ENCODE peak calls at places on chromosomes 12 and 14, in eight cellular contexts. One of them, this sample, is unnamed. For H3K4me1, the result is how much of the 10 kb centered on the place peaks cover.

GRCh38 chr14:21989090-21989489 is 315.5 kb upstream of the OR4E1 start:
- DNase-seq in heart right ventricle: no peak
- DNase-seq in H1: no peak
- DNase-seq in spleen: no peak
- DNase-seq in thoracic aorta: no peak
- DNase-seq in A549: no peak
- DNase-seq in testis: no peak
- DNase-seq in pancreas: no peak
- DNase-seq in this sample: no peak

GRCh38 chr14:71212093-71212492 is 304.8 kb downstream of the PCNX1 start:
- DNase-seq in A549: no peak
- DNase-seq in heart right ventricle: no peak
- DNase-seq in spleen: no peak
- DNase-seq in pancreas: no peak
- DNase-seq in thoracic aorta: no peak
- DNase-seq in testis: no peak
- DNase-seq in H1: no peak
- DNase-seq in this sample: no peak

GRCh38 chr12:64221656-64222010 is 463 bp downstream of the KICS2 start:
- DNase-seq in thoracic aorta: peak
- DNase-seq in heart right ventricle: peak
- DNase-seq in pancreas: peak
- DNase-seq in H1: peak
- DNase-seq in spleen: peak
- DNase-seq in A549: peak
- DNase-seq in testis: peak
- DNase-seq in this sample: peak

GRCh38 chr12:9381619-9382018 is 173.4 kb upstream of the PZP start:
- DNase-seq in testis: no peak
- DNase-seq in spleen: no peak
- DNase-seq in A549: no peak
- DNase-seq in H1: no peak
- DNase-seq in heart right ventricle: no peak
- DNase-seq in thoracic aorta: no peak
- DNase-seq in pancreas: no peak
- DNase-seq in this sample: no peak

GRCh38 chr12:107513636-107514400 is 171.8 kb upstream of the PWP1 start:
- DNase-seq in testis: no peak
- DNase-seq in heart right ventricle: no peak
- DNase-seq in spleen: no peak
- DNase-seq in H1: no peak
- DNase-seq in A549: no peak
- DNase-seq in pancreas: no peak
- DNase-seq in thoracic aorta: no peak
- DNase-seq in this sample: no peak

GRCh38 chr12:27841392-27841882 is 61.4 kb upstream of the MANSC4 start:
- DNase-seq in testis: no peak
- DNase-seq in spleen: no peak
- DNase-seq in H1: no peak
- DNase-seq in A549: no peak
- DNase-seq in heart right ventricle: no peak
- DNase-seq in pancreas: no peak
- DNase-seq in thoracic aorta: no peak
- DNase-seq in this sample: no peak

GRCh38 chr14:35405304-35405996 is 901 bp upstream of the NFKBIA start:
- DNase-seq in A549: no peak
- DNase-seq in thoracic aorta: no peak
- DNase-seq in spleen: no peak
- DNase-seq in pancreas: no peak
- DNase-seq in H1: no peak
- DNase-seq in testis: peak
- DNase-seq in heart right ventricle: peak
- DNase-seq in this sample: peak

GRCh38 chr12:6070472-6071257 is 53.8 kb downstream of the VWF start:
- DNase-seq in testis: no peak
- DNase-seq in thoracic aorta: no peak
- DNase-seq in spleen: no peak
- DNase-seq in heart right ventricle: no peak
- DNase-seq in H1: no peak
- DNase-seq in A549: no peak
- DNase-seq in pancreas: no peak
- DNase-seq in this sample: no peak

GRCh38 chr12:49026101-49026500 is 7.5 kb upstream of the PRKAG1 start:
- DNase-seq in heart right ventricle: no peak
- DNase-seq in pancreas: no peak
- DNase-seq in testis: no peak
- DNase-seq in A549: no peak
- DNase-seq in H1: no peak
- DNase-seq in spleen: no peak
- DNase-seq in thoracic aorta: no peak
- DNase-seq in this sample: no peak

GRCh38 chr12:48247181-48247966 is 44.3 kb upstream of the OR10AD1 start:
- DNase-seq in spleen: no peak
- DNase-seq in heart right ventricle: no peak
- DNase-seq in thoracic aorta: no peak
- DNase-seq in pancreas: no peak
- DNase-seq in testis: no peak
- DNase-seq in H1: no peak
- DNase-seq in A549: no peak
- DNase-seq in this sample: no peak

GRCh38 chr12:9634177-9634803 is 26.6 kb upstream of the KLRB1 start:
- DNase-seq in thoracic aorta: no peak
- DNase-seq in H1: no peak
- DNase-seq in heart right ventricle: peak
- DNase-seq in testis: peak
- DNase-seq in spleen: no peak
- DNase-seq in pancreas: peak
- DNase-seq in A549: peak
- DNase-seq in this sample: peak

GRCh38 chr12:3149505-3150307 is 72.5 kb downstream of the TSPAN9 start:
- DNase-seq in spleen: no peak
- DNase-seq in pancreas: no peak
- DNase-seq in thoracic aorta: no peak
- DNase-seq in A549: no peak
- DNase-seq in heart right ventricle: no peak
- DNase-seq in H1: no peak
- DNase-seq in testis: no peak
- DNase-seq in this sample: no peak

GRCh38 chr14:105065280-105066228 is at the start of gene GPR132:
- DNase-seq in pancreas: no peak
- DNase-seq in heart right ventricle: peak
- DNase-seq in testis: peak
- DNase-seq in A549: no peak
- DNase-seq in thoracic aorta: no peak
- DNase-seq in H1: no peak
- DNase-seq in spleen: peak
- DNase-seq in this sample: peak

GRCh38 chr12:131713349-131713748 is 2.5 kb downstream of the SFSWAP start:
- DNase-seq in testis: no peak
- DNase-seq in A549: no peak
- DNase-seq in H1: no peak
- DNase-seq in heart right ventricle: no peak
- DNase-seq in spleen: no peak
- DNase-seq in pancreas: no peak
- DNase-seq in thoracic aorta: no peak
- DNase-seq in this sample: no peak

GRCh38 chr12:100031821-100032220 is 47.1 kb upstream of the ANKS1B start:
- DNase-seq in spleen: no peak
- DNase-seq in H1: no peak
- DNase-seq in testis: no peak
- DNase-seq in A549: no peak
- DNase-seq in heart right ventricle: no peak
- DNase-seq in pancreas: no peak
- DNase-seq in thoracic aorta: no peak
- DNase-seq in this sample: no peak

GRCh38 chr12:50211392-50212070 is 44.4 kb upstream of the CERS5 start:
- DNase-seq in testis: no peak
- DNase-seq in H1: no peak
- DNase-seq in spleen: no peak
- DNase-seq in A549: no peak
- DNase-seq in thoracic aorta: no peak
- DNase-seq in pancreas: no peak
- DNase-seq in heart right ventricle: no peak
- DNase-seq in this sample: no peak

GRCh38 chr12:27434673-27435565 is 11.6 kb upstream of the SMCO2 start:
- DNase-seq in spleen: no peak
- DNase-seq in A549: peak
- DNase-seq in pancreas: peak
- DNase-seq in H1: no peak
- DNase-seq in testis: peak
- DNase-seq in thoracic aorta: no peak
- DNase-seq in heart right ventricle: no peak
- DNase-seq in this sample: no peak

GRCh38 chr12:105725054-105725453 is 394.6 kb downstream of the C12orf75 start:
- DNase-seq in heart right ventricle: no peak
- DNase-seq in thoracic aorta: no peak
- DNase-seq in pancreas: no peak
- DNase-seq in A549: no peak
- DNase-seq in spleen: no peak
- DNase-seq in testis: no peak
- DNase-seq in H1: no peak
- DNase-seq in this sample: no peak

GRCh38 chr12:84986586-84986985 is 49.5 kb downstream of the TSPAN19 start:
- DNase-seq in A549: no peak
- DNase-seq in thoracic aorta: no peak
- DNase-seq in testis: no peak
- DNase-seq in H1: no peak
- DNase-seq in spleen: no peak
- DNase-seq in heart right ventricle: no peak
- DNase-seq in pancreas: no peak
- DNase-seq in this sample: no peak

DNA sequence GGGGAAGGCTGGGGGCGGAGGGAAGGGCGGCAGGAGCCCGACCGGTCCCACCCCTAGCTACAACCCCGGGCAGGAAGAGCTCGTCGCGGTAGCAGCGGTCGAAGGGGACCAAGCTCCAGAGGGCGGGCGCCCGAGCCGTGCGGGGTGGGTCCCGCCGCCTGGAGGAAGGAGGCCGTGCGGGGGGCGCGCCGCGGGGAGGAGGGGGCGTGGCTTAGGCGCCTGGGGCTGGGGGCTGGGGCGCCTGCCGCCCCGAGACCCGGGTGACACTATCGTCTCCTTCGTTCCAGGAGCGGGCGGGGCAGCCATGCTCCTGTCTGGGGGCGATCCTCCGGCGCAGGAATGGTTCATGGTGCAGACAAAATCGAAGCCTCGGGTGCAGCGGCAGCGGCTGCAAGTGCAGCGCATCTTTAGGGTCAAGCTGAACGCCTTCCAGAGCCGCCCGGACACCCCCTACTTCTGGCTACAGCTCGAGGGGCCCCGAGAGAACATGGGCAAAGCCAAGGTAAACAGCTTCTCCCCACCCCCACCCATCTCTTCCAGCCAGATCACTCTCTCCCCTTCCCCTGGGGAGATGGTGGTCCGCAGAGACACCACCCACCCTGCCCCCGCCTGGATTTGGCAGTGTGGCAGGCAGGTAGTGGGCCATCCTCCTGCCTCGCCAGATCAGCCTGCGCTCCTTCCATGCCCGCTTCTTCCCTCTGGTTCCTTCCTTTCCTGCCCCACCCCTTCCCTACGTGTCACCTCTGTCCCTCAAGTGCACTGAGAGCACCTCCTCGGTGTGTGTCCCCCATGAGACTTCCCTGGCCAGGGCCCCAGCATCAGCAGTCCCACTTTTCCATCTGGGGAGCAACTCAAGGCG is at the start of gene NYNRIN:
- DNase-seq in spleen: peak
- DNase-seq in testis: peak
- DNase-seq in pancreas: no peak
- DNase-seq in heart right ventricle: no peak
- DNase-seq in A549: no peak
- DNase-seq in thoracic aorta: no peak
- DNase-seq in H1: no peak
- DNase-seq in this sample: peak
- H3K27ac ChIP-seq in spleen: peak
- H3K27ac ChIP-seq in testis: peak
- H3K27ac ChIP-seq in pancreas: peak
- H3K27ac ChIP-seq in heart right ventricle: peak
- H3K27ac ChIP-seq in A549: peak
- H3K27ac ChIP-seq in thoracic aorta: peak
- H3K27ac ChIP-seq in H1: no peak
- H3K27ac ChIP-seq in this sample: peak

GRCh38 chr12:115740586-115741155 is 536.8 kb downstream of the MED13L start:
- DNase-seq in thoracic aorta: no peak
- DNase-seq in pancreas: no peak
- DNase-seq in spleen: no peak
- DNase-seq in heart right ventricle: no peak
- DNase-seq in H1: no peak
- DNase-seq in A549: no peak
- DNase-seq in testis: no peak
- DNase-seq in this sample: peak

GRCh38 chr12:115736360-115736759 is 541.1 kb downstream of the MED13L start:
- DNase-seq in spleen: no peak
- DNase-seq in H1: no peak
- DNase-seq in testis: no peak
- DNase-seq in heart right ventricle: no peak
- DNase-seq in thoracic aorta: no peak
- DNase-seq in pancreas: no peak
- DNase-seq in A549: no peak
- DNase-seq in this sample: no peak

DNA sequence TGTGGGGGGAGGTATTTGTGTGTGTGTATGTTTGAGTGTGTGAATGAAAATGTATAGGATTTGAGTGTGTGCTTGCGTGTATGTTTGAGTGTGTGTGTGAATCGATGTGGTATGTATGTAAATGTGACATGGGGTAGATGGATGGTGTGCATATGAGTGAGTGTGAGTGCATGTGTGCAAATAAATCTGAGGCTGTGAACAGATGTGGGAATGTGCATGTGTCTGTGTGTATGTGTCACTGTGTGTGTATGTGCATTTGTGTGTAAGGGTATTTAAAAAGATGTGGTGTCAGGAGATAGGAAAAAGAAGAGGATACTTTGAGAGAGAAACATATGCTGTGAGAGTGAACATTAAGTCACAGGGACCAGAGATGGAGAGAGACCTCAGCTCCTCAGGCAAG is 539.6 kb downstream of the MED13L start:
- DNase-seq in thoracic aorta: no peak
- DNase-seq in testis: no peak
- DNase-seq in H1: no peak
- DNase-seq in spleen: no peak
- DNase-seq in heart right ventricle: no peak
- DNase-seq in A549: no peak
- DNase-seq in pancreas: no peak
- DNase-seq in this sample: no peak
- H3K4me1 ChIP-seq in thoracic aorta: under half
- H3K4me1 ChIP-seq in testis: under half
- H3K4me1 ChIP-seq in H1: under half
- H3K4me1 ChIP-seq in spleen: under half
- H3K4me1 ChIP-seq in heart right ventricle: under half
- H3K4me1 ChIP-seq in A549: under half
- H3K4me1 ChIP-seq in pancreas: under half
- H3K4me1 ChIP-seq in this sample: under half

GRCh38 chr12:102602549-102602948 is 122.2 kb upstream of the IGF1 start:
- DNase-seq in heart right ventricle: peak
- DNase-seq in pancreas: no peak
- DNase-seq in spleen: no peak
- DNase-seq in testis: peak
- DNase-seq in thoracic aorta: no peak
- DNase-seq in A549: no peak
- DNase-seq in H1: no peak
- DNase-seq in this sample: no peak
- TF ChIP-seq CTCF in heart right ventricle: no peak
- TF ChIP-seq CTCF in pancreas: no peak
- TF ChIP-seq CTCF in spleen: no peak
- TF ChIP-seq CTCF in testis: no peak
- TF ChIP-seq CTCF in thoracic aorta: no peak
- TF ChIP-seq CTCF in A549: no peak
- TF ChIP-seq CTCF in H1: no peak
- TF ChIP-seq CTCF in this sample: no peak

GRCh38 chr14:56659361-56659760 is 79.8 kb downstream of the TMEM260 start:
- DNase-seq in heart right ventricle: no peak
- DNase-seq in thoracic aorta: no peak
- DNase-seq in pancreas: no peak
- DNase-seq in A549: no peak
- DNase-seq in spleen: no peak
- DNase-seq in testis: no peak
- DNase-seq in H1: no peak
- DNase-seq in this sample: no peak
- H3K27ac ChIP-seq in heart right ventricle: no peak
- H3K27ac ChIP-seq in thoracic aorta: no peak
- H3K27ac ChIP-seq in pancreas: no peak
- H3K27ac ChIP-seq in A549: no peak
- H3K27ac ChIP-seq in spleen: no peak
- H3K27ac ChIP-seq in testis: no peak
- H3K27ac ChIP-seq in H1: no peak
- H3K27ac ChIP-seq in this sample: no peak